ENCODE peak calls at places on chromosome 18, in six cellular contexts. U is A549, R is breast epithelium, V is body of pancreas, I is nephron progenitor cell, K is fibroblast of the aortic adventitia. W is an unnamed sample.

GRCh38 chr18:61336766-61337165 is 3.5 kb downstream of the CDH20 start:
- DNase-seq in U (no peak), I (no peak), K (no peak), V (no peak), R (no peak), W (no peak)

GRCh38 chr18:48848641-48849143 is 102.1 kb downstream of the SMAD7 start:
- DNase-seq in U (peak), I (no peak), V (no peak), K (peak), R (no peak), W (no peak)

GRCh38 chr18:23864620-23865019 is 149.9 kb upstream of the TTC39C start:
- DNase-seq in R (peak), K (no peak), V (no peak), U (no peak), I (no peak), W (no peak)

GRCh38 chr18:53544926-53545325 is 679.5 kb downstream of the MBD2 start:
- DNase-seq in V (no peak), K (no peak), R (no peak), I (no peak), U (no peak), W (no peak)

GRCh38 chr18:10973579-10974260 is 175.6 kb downstream of the PIEZO2 start:
- DNase-seq in R (no peak), U (peak), K (peak), I (no peak), V (no peak), W (no peak)

GRCh38 chr18:71431171-71431570 is 1113.0 kb downstream of the CBLN2 start:
- DNase-seq in I (no peak), U (no peak), V (no peak), K (no peak), R (no peak), W (no peak)

GRCh38 chr18:67652296-67652695 is 135.8 kb upstream of the DSEL start:
- DNase-seq in U (no peak), V (no peak), I (no peak), R (no peak), K (no peak), W (no peak)

GRCh38 chr18:61833978-61834377 is 58.8 kb downstream of the RNF152 start:
- DNase-seq in R (no peak), K (peak), U (no peak), V (no peak), I (no peak), W (peak)

GRCh38 chr18:69400976-69401474 is 337 bp downstream of the DOK6 start:
- DNase-seq in R (no peak), V (peak), K (peak), I (peak), U (no peak), W (no peak)

GRCh38 chr18:45012286-45012685 is 331.6 kb downstream of the SETBP1 start:
- DNase-seq in I (no peak), U (no peak), R (no peak), V (no peak), K (no peak), W (peak)

GRCh38 chr18:45019469-45019868 is 338.8 kb downstream of the SETBP1 start:
- DNase-seq in I (no peak), V (no peak), K (no peak), U (no peak), R (no peak), W (no peak)

GRCh38 chr18:45009766-45010165 is 329.1 kb downstream of the SETBP1 start:
- DNase-seq in U (no peak), K (no peak), I (no peak), R (no peak), V (peak), W (no peak)

GRCh38 chr18:45008694-45009372 is 328.1 kb downstream of the SETBP1 start:
- DNase-seq in U (no peak), V (no peak), I (no peak), K (no peak), R (peak), W (no peak)

GRCh38 chr18:45014047-45014501 is 333.4 kb downstream of the SETBP1 start:
- DNase-seq in U (peak), V (no peak), I (no peak), K (peak), R (peak), W (peak)
- TF ChIP-seq CTCF in U (peak), V (no peak), I (no peak), K (peak), R (peak), W (peak)

DNA sequence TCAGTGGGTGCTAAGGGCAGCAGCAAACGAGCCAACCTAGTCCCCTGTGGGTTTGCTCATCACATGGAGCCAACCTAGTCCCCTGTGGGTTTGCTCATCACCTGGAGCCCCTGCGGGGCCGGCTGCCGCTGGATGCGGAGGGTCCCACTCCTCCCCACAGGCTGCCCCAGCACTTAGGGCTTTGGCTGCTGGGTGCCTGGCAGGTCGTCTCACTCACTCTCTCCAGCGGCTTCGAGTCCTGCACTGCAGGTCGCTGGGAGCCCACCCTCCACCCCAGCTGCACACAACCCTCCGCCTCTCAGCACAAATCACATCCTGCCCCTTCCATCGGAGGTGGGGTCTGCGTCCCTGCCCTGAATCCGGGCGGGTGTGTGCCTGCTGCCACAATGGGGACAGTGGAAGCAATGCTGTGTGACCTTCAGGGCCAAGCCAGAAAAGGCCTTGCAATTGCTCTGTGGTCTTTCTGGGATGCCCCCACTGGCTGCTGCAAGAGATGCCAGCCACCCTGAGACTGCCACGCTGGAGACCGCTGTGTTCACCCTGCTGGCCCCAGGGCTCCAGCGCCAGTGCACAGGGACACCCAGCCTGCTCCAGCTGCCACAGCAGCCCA is 248.1 kb upstream of the SALL3 start:
- DNase-seq in V (no peak), K (no peak), R (no peak), I (no peak), U (no peak), W (no peak)
- TF ChIP-seq CTCF in V (no peak), K (no peak), R (no peak), I (no peak), U (no peak), W (no peak)

GRCh38 chr18:30999186-30999585 is 43.4 kb downstream of the DSC3 start:
- DNase-seq in V (no peak), K (no peak), I (no peak), U (no peak), R (no peak), W (no peak)
- TF ChIP-seq CTCF in V (no peak), K (no peak), I (no peak), U (peak), R (no peak), W (no peak)

GRCh38 chr18:5424903-5425302 is 118.9 kb downstream of the EPB41L3 start:
- DNase-seq in K (peak), V (no peak), U (peak), I (no peak), R (no peak), W (peak)
- TF ChIP-seq CTCF in K (peak), V (peak), U (peak), I (peak), R (peak), W (peak)